ENCODE peak calls at places on chromosomes 12 and 14, in eight cellular contexts. Z is stomach, T is esophagus muscularis mucosa, E is K562, C is transverse colon, J is suprapubic skin, U is SK-N-SH, D is GM12878. P is an unnamed sample. For H3K27me3, the result is how much of the 10 kb centered on the place peaks cover.

GRCh38 chr12:106284294-106285105 is 18.0 kb upstream of the TCP11L2 start:
- DNase-seq in T (peak), D (no peak), U (no peak), C (no peak), E (no peak), J (no peak), Z (no peak), P (no peak)

GRCh38 chr12:105946541-105946940 is 192.2 kb downstream of the NUAK1 start:
- DNase-seq in U (no peak), T (no peak), E (peak), C (no peak), J (no peak), Z (no peak), D (no peak), P (no peak)

GRCh38 chr14:64968651-64969050 is 3.5 kb downstream of the RAB15 start:
- DNase-seq in C (no peak), D (no peak), T (no peak), J (no peak), Z (no peak), E (no peak), U (no peak), P (no peak)

GRCh38 chr12:101019193-101019592 is 190.8 kb downstream of the SLC5A8 start:
- DNase-seq in Z (no peak), U (no peak), T (no peak), J (no peak), C (no peak), D (no peak), E (no peak), P (no peak)

GRCh38 chr12:124557518-124558223 is 9.7 kb downstream of the NCOR2 start:
- DNase-seq in J (no peak), T (no peak), Z (no peak), C (no peak), U (peak), D (no peak), E (no peak), P (no peak)

GRCh38 chr12:5633102-5633501 is 201.2 kb downstream of the NTF3 start:
- DNase-seq in T (no peak), J (no peak), C (no peak), E (no peak), U (no peak), D (no peak), Z (no peak), P (no peak)

GRCh38 chr14:24289649-24290283 is 9.8 kb downstream of the DHRS1 start:
- DNase-seq in J (no peak), C (no peak), D (no peak), U (no peak), E (no peak), Z (no peak), T (no peak), P (no peak)

GRCh38 chr12:126999352-126999751 is 1267.6 kb upstream of the TMEM132C start:
- DNase-seq in D (no peak), Z (no peak), C (no peak), J (no peak), T (no peak), U (no peak), E (no peak), P (no peak)

GRCh38 chr14:103705524-103706284 is 9.5 kb downstream of the XRCC3 start:
- DNase-seq in J (peak), Z (no peak), D (no peak), C (no peak), E (no peak), T (no peak), U (no peak), P (peak)

GRCh38 chr12:22541496-22541895 is 2.8 kb downstream of the C2CD5 start:
- DNase-seq in D (no peak), C (no peak), U (no peak), J (no peak), Z (no peak), E (peak), T (no peak), P (no peak)

GRCh38 chr12:47828967-47829482 is 9.3 kb upstream of the HDAC7 start:
- DNase-seq in J (peak), E (peak), D (no peak), C (peak), T (no peak), Z (peak), U (peak), P (peak)

GRCh38 chr12:124379938-124380754 is 85.3 kb downstream of the RFLNA start:
- DNase-seq in D (no peak), Z (peak), T (no peak), J (no peak), U (no peak), E (no peak), C (peak), P (peak)

DNA sequence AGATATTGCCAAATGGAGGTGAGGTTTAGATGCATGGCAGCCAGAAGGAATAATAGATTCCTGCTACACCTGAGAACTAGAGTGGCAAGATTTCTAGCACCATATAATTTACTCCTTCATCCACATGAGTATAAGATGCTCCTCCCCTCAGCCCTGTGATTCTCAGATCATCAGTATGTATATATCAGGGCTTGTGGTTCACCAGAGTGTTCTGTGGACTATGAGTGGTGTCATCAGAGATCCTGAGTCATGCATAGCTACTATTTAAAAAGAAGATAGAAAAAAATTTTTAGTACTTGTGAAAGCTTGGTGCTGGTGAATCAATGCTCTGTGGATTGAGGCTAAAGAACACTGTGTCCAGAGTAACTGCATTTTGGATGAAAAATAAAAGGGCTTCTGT is 285.9 kb downstream of the BMP4 start:
- DNase-seq in Z (no peak), J (no peak), D (no peak), U (no peak), T (no peak), C (no peak), E (no peak), P (no peak)
- TF ChIP-seq EP300 in Z (no peak), J (no peak), D (no peak), U (no peak), T (no peak), C (no peak), E (no peak), P (no peak)

GRCh38 chr14:36520601-36521525 is 831 bp upstream of the NKX2-1 start:
- DNase-seq in D (no peak), U (peak), E (peak), Z (peak), C (peak), J (no peak), T (peak), P (no peak)

GRCh38 chr14:36521598-36522345 is 1.7 kb upstream of the NKX2-1 start:
- DNase-seq in D (no peak), Z (no peak), J (no peak), E (no peak), T (peak), U (no peak), C (no peak), P (no peak)

GRCh38 chr14:36524220-36524837 is 4.3 kb upstream of the NKX2-1 start:
- DNase-seq in D (no peak), T (peak), C (no peak), Z (no peak), E (no peak), U (no peak), J (no peak), P (no peak)

GRCh38 chr14:36522972-36523685 is 3.1 kb upstream of the NKX2-1 start:
- DNase-seq in D (no peak), Z (no peak), C (no peak), J (no peak), T (peak), E (no peak), U (no peak), P (no peak)

DNA sequence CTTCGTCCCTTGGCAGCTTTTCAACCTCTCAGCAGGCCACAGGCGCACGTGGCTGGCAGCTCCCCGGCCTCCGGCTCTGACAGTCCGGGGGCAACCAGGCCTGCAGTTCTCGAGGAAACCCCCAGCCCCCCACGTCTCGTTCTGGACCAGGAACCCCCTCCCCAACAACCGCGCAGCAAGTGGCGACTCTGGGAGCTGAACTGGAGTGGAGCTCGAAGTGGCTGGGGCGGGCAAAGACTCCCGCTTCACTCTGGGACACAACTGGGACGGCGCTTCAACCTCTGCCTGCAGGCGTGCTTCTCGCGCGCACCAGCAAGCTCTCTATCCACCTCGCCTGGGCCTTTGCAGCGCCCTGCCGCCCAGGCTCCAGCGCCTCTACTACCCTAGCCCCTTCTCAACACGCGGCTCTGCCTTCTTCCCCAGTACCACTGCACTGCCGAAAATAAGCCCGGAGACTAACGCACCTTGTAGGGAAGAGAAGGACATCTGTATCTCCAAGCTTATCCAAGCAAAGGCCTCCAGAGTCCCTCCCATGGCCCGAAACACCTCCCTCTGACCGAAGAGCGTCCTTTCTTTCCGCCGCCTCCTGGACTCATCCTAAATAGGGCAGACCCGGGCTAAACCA is 2.4 kb upstream of the NKX2-1 start:
- DNase-seq in Z (no peak), U (no peak), E (no peak), D (no peak), J (no peak), C (no peak), T (peak), P (no peak)
- H3K27me3 ChIP-seq in Z (half or more), U (half or more), E (half or more), D (under half), J (half or more), C (half or more), T (under half), P (under half)

GRCh38 chr14:22836301-22837058 is at the start of gene MMP14:
- DNase-seq in T (peak), E (no peak), J (peak), C (peak), U (peak), Z (peak), D (no peak), P (peak)
- TF ChIP-seq CTCF in T (peak), E (peak), J (no peak), C (peak), U (peak), Z (peak), D (no peak), P (no peak)

GRCh38 chr14:54889919-54890318 is 12.7 kb downstream of the GCH1 start:
- DNase-seq in D (no peak), E (no peak), J (no peak), T (no peak), Z (no peak), U (no peak), C (no peak), P (no peak)
- TF ChIP-seq EP300 in D (no peak), E (no peak), J (no peak), T (no peak), Z (no peak), U (no peak), C (no peak), P (no peak)

DNA sequence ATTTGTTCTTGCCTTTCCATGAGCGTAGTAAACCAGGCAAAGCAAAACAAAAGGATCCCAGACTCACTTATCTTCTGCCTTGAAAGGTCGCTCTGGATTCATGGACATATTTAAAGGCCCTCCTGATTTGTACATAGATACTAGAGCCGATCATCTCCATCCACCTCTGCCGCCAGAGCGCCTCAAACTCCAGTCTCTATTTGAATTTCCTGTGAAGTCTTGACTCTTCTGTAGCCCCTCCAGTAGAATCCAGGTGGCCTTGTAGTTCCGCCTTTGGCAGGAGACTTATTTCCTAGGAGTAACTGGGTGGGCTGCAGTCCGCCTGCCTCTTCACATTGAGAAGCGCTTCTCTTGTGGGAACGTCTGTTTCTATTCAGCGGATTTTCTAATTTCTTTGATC is 8.8 kb upstream of the SIX1 start:
- DNase-seq in Z (no peak), C (no peak), E (no peak), J (no peak), T (no peak), U (no peak), D (no peak), P (no peak)
- H3K27me3 ChIP-seq in Z (under half), C (half or more), E (under half), J (half or more), T (under half), U (under half), D (under half), P (under half)

DNA sequence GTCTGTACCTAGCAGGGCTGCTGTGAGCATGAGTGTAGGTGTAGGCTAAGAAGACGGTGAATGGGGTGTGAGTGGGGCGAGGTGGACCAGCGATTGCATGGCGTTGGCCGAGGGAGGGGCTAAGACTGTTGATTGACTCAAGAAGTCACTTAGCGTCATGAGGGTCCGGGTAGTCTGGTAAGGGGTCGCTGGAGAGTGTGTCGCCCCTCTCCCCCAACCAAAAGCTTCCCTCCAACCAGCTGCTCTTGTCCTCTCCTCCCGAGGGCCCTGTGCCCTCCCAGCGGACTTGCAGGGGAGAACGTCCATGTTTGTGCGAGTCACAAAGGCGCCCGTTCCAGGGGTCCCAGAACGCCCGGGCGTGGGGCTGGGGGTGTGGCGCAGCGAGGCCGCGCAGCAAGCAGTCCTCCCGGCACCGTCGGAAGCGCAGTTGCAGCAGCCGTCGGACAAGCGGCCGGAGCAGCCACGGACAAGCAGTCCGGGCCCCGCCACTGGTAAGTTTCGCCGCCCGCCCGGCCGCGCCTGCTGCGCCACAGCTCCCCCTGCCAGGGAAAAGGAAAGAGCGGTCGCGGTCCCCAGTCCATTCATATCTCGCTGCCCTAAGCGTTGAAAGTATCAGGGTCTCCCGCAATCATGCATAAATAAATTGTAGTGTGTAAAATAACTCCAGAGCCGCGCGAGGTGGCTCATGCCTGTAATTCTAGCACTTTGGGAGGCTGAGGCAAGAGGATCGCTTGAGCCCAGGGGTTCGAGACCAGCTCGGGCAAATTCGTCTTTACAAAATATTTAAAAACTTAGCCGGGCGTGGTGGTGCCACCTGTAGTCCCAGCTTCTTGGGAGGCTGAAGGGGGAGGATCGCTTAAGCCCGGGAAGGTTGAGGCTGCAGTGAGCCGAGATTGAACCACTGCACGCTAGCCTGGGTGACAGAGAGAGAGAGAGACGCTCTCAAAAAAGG is at the start of gene CCDC63:
- DNase-seq in T (no peak), J (peak), E (peak), U (peak), D (no peak), C (peak), Z (peak), P (no peak)
- TF ChIP-seq CTCF in T (peak), J (no peak), E (peak), U (peak), D (peak), C (peak), Z (no peak), P (no peak)

DNA sequence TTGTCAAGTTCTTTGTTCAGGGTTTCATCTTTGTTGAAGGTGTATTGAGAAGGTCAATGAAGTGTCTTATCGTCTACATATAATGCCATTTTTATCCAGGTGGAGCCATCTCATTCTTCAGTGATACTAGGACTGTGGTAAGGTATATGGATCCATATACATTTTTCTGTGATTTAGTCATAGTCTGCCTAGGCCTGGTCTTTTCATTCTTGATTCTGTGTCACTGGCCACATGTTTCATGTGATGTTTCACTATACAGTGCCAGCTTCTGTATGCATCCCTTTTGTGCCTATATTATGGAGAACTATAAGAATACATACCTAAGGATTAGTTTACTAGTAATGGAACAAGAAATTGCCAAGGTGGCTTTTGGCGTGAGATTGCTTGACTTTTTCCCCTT is 40.5 kb downstream of the VEZT start:
- DNase-seq in C (no peak), D (no peak), E (no peak), U (no peak), T (no peak), Z (no peak), J (no peak), P (no peak)
- TF ChIP-seq EP300 in C (no peak), D (no peak), E (no peak), U (no peak), T (no peak), Z (no peak), J (no peak), P (no peak)

P was measured in ovary.